ENCODE peak calls at places on chromosomes 11 and 22, in nine cellular contexts. One of them, this sample, is unnamed.

GRCh38 chr22:39239561-39240423 is 5.0 kb downstream of the PDGFB start:
- DNase-seq in ELR: no peak
- DNase-seq in hypothalamus: no peak
- DNase-seq in EL: no peak
- DNase-seq in HuH-7.5: no peak
- DNase-seq in psoas muscle: peak; percentile 30
- DNase-seq in OCI-M1: no peak
- DNase-seq in lower leg skin: peak; percentile 95
- DNase-seq in hippocampal formation: no peak
- DNase-seq in this sample: no peak

GRCh38 chr11:6693342-6694228 is 10.4 kb upstream of the MRPL17 start:
- DNase-seq in EL: peak; percentile 94
- DNase-seq in HuH-7.5: no peak
- DNase-seq in ELR: peak; percentile 94
- DNase-seq in hippocampal formation: no peak
- DNase-seq in OCI-M1: peak; percentile 52
- DNase-seq in hypothalamus: no peak
- DNase-seq in lower leg skin: peak; percentile 88
- DNase-seq in psoas muscle: no peak
- DNase-seq in this sample: peak; percentile 24

GRCh38 chr22:33000342-33001280 is 57.6 kb downstream of the SYN3 start:
- DNase-seq in OCI-M1: peak; percentile 75
- DNase-seq in hypothalamus: peak; percentile 47
- DNase-seq in lower leg skin: peak; percentile 92
- DNase-seq in EL: peak; percentile 47
- DNase-seq in ELR: peak; percentile 48
- DNase-seq in HuH-7.5: no peak
- DNase-seq in psoas muscle: peak; percentile 71
- DNase-seq in hippocampal formation: peak; percentile 19
- DNase-seq in this sample: peak; percentile 71

GRCh38 chr11:46279393-46280099 is 2.1 kb downstream of the CREB3L1 start:
- DNase-seq in OCI-M1: no peak
- DNase-seq in lower leg skin: no peak
- DNase-seq in ELR: peak; percentile 75
- DNase-seq in psoas muscle: peak; percentile 62
- DNase-seq in EL: peak; percentile 79
- DNase-seq in HuH-7.5: no peak
- DNase-seq in hypothalamus: no peak
- DNase-seq in hippocampal formation: peak; percentile 3
- DNase-seq in this sample: peak; percentile 77

GRCh38 chr11:118785362-118785761 is 5.6 kb downstream of the DDX6 start:
- DNase-seq in EL: peak; percentile 65
- DNase-seq in lower leg skin: no peak
- DNase-seq in hippocampal formation: no peak
- DNase-seq in OCI-M1: peak; percentile 23
- DNase-seq in ELR: peak; percentile 61
- DNase-seq in psoas muscle: no peak
- DNase-seq in HuH-7.5: no peak
- DNase-seq in hypothalamus: no peak
- DNase-seq in this sample: no peak

GRCh38 chr22:24207264-24208011 is 26.2 kb downstream of the SUSD2 start:
- DNase-seq in ELR: no peak
- DNase-seq in hippocampal formation: no peak
- DNase-seq in OCI-M1: peak; percentile 67
- DNase-seq in hypothalamus: no peak
- DNase-seq in EL: peak; percentile 24
- DNase-seq in lower leg skin: peak; percentile 82
- DNase-seq in HuH-7.5: no peak
- DNase-seq in psoas muscle: no peak
- DNase-seq in this sample: no peak

GRCh38 chr11:37264783-37265182 is 666.7 kb upstream of the RAG2 start:
- DNase-seq in OCI-M1: peak; percentile 26
- DNase-seq in lower leg skin: no peak
- DNase-seq in HuH-7.5: no peak
- DNase-seq in hippocampal formation: no peak
- DNase-seq in hypothalamus: no peak
- DNase-seq in EL: peak; percentile 12
- DNase-seq in ELR: peak; percentile 66
- DNase-seq in psoas muscle: no peak
- DNase-seq in this sample: no peak

GRCh38 chr22:23124611-23125511 is 16.9 kb downstream of the RSPH14 start:
- DNase-seq in hippocampal formation: no peak
- DNase-seq in hypothalamus: no peak
- DNase-seq in OCI-M1: no peak
- DNase-seq in lower leg skin: no peak
- DNase-seq in HuH-7.5: no peak
- DNase-seq in ELR: no peak
- DNase-seq in EL: no peak
- DNase-seq in psoas muscle: no peak
- DNase-seq in this sample: no peak

GRCh38 chr11:70399681-70400112 is 1.4 kb downstream of the CTTN start:
- DNase-seq in ELR: peak; percentile 97
- DNase-seq in psoas muscle: peak; percentile 90
- DNase-seq in HuH-7.5: peak; percentile 41
- DNase-seq in hypothalamus: peak; percentile 70
- DNase-seq in EL: peak; percentile 98
- DNase-seq in lower leg skin: peak; percentile 97
- DNase-seq in hippocampal formation: no peak
- DNase-seq in OCI-M1: peak; percentile 56
- DNase-seq in this sample: peak; percentile 89

GRCh38 chr11:12765428-12765827 is 91.2 kb downstream of the TEAD1 start:
- DNase-seq in hippocampal formation: no peak
- DNase-seq in ELR: no peak
- DNase-seq in OCI-M1: no peak
- DNase-seq in hypothalamus: no peak
- DNase-seq in lower leg skin: no peak
- DNase-seq in HuH-7.5: no peak
- DNase-seq in psoas muscle: no peak
- DNase-seq in EL: no peak
- DNase-seq in this sample: no peak

GRCh38 chr11:6201486-6201885 is 2.5 kb downstream of the OR52W1 start:
- DNase-seq in ELR: no peak
- DNase-seq in EL: no peak
- DNase-seq in hippocampal formation: no peak
- DNase-seq in hypothalamus: no peak
- DNase-seq in lower leg skin: no peak
- DNase-seq in HuH-7.5: no peak
- DNase-seq in psoas muscle: no peak
- DNase-seq in OCI-M1: peak; percentile 30
- DNase-seq in this sample: no peak

GRCh38 chr11:119788096-119788883 is 59.3 kb upstream of the NECTIN1 start:
- DNase-seq in hypothalamus: no peak
- DNase-seq in HuH-7.5: no peak
- DNase-seq in hippocampal formation: no peak
- DNase-seq in ELR: no peak
- DNase-seq in lower leg skin: no peak
- DNase-seq in EL: no peak
- DNase-seq in psoas muscle: no peak
- DNase-seq in OCI-M1: no peak
- DNase-seq in this sample: no peak

GRCh38 chr11:82759649-82760048 is 26.0 kb upstream of the FAM181B start:
- DNase-seq in ELR: no peak
- DNase-seq in OCI-M1: no peak
- DNase-seq in EL: no peak
- DNase-seq in lower leg skin: no peak
- DNase-seq in hippocampal formation: no peak
- DNase-seq in hypothalamus: no peak
- DNase-seq in HuH-7.5: no peak
- DNase-seq in psoas muscle: no peak
- DNase-seq in this sample: no peak

GRCh38 chr11:119680899-119681370 is 48.1 kb downstream of the NECTIN1 start:
- DNase-seq in EL: no peak
- DNase-seq in hypothalamus: peak; percentile 53
- DNase-seq in lower leg skin: no peak
- DNase-seq in psoas muscle: peak; percentile 34
- DNase-seq in hippocampal formation: no peak
- DNase-seq in ELR: no peak
- DNase-seq in OCI-M1: no peak
- DNase-seq in HuH-7.5: no peak
- DNase-seq in this sample: peak; percentile 30

GRCh38 chr11:2209370-2209801 is 37.8 kb upstream of the TH start:
- DNase-seq in lower leg skin: peak; percentile 81
- DNase-seq in HuH-7.5: no peak
- DNase-seq in EL: no peak
- DNase-seq in hypothalamus: no peak
- DNase-seq in OCI-M1: no peak
- DNase-seq in ELR: no peak
- DNase-seq in psoas muscle: no peak
- DNase-seq in hippocampal formation: no peak
- DNase-seq in this sample: peak; percentile 8

GRCh38 chr11:68839953-68840641 is 1.6 kb downstream of the CPT1A start:
- DNase-seq in ELR: peak; percentile 54
- DNase-seq in lower leg skin: no peak
- DNase-seq in EL: peak; percentile 42
- DNase-seq in OCI-M1: peak; percentile 98
- DNase-seq in hypothalamus: no peak
- DNase-seq in hippocampal formation: peak; percentile 20
- DNase-seq in HuH-7.5: no peak
- DNase-seq in psoas muscle: no peak
- DNase-seq in this sample: no peak

GRCh38 chr22:39132281-39132680 is 20.2 kb downstream of the CBX7 start:
- DNase-seq in OCI-M1: no peak
- DNase-seq in hippocampal formation: no peak
- DNase-seq in hypothalamus: no peak
- DNase-seq in EL: no peak
- DNase-seq in lower leg skin: no peak
- DNase-seq in HuH-7.5: no peak
- DNase-seq in psoas muscle: no peak
- DNase-seq in ELR: no peak
- DNase-seq in this sample: no peak

GRCh38 chr22:23251445-23252093 is 71.3 kb downstream of the BCR start:
- DNase-seq in lower leg skin: no peak
- DNase-seq in OCI-M1: no peak
- DNase-seq in psoas muscle: no peak
- DNase-seq in hippocampal formation: no peak
- DNase-seq in EL: peak; percentile 18
- DNase-seq in hypothalamus: no peak
- DNase-seq in ELR: peak; percentile 49
- DNase-seq in HuH-7.5: no peak
- DNase-seq in this sample: no peak

GRCh38 chr22:49968313-49968830 is 7.8 kb downstream of the PIM3 start:
- DNase-seq in OCI-M1: no peak
- DNase-seq in ELR: no peak
- DNase-seq in lower leg skin: peak; percentile 88
- DNase-seq in hippocampal formation: no peak
- DNase-seq in EL: no peak
- DNase-seq in hypothalamus: no peak
- DNase-seq in psoas muscle: peak; percentile 28
- DNase-seq in HuH-7.5: no peak
- DNase-seq in this sample: no peak

GRCh38 chr11:47234669-47235075 is 13.9 kb downstream of the ACP2 start:
- DNase-seq in hippocampal formation: no peak
- DNase-seq in lower leg skin: no peak
- DNase-seq in HuH-7.5: no peak
- DNase-seq in EL: no peak
- DNase-seq in psoas muscle: no peak
- DNase-seq in hypothalamus: no peak
- DNase-seq in OCI-M1: no peak
- DNase-seq in ELR: peak; percentile 77
- DNase-seq in this sample: no peak

GRCh38 chr11:117918366-117919255 is 10.6 kb downstream of the TMPRSS13 start:
- DNase-seq in EL: no peak
- DNase-seq in hypothalamus: no peak
- DNase-seq in OCI-M1: no peak
- DNase-seq in hippocampal formation: no peak
- DNase-seq in lower leg skin: peak; percentile 72
- DNase-seq in ELR: no peak
- DNase-seq in psoas muscle: no peak
- DNase-seq in HuH-7.5: no peak
- DNase-seq in this sample: peak; percentile 15

GRCh38 chr11:59641156-59641555 is 25.6 kb upstream of the OSBP start:
- DNase-seq in psoas muscle: no peak
- DNase-seq in HuH-7.5: no peak
- DNase-seq in lower leg skin: no peak
- DNase-seq in ELR: peak; percentile 20
- DNase-seq in EL: peak; percentile 21
- DNase-seq in hypothalamus: no peak
- DNase-seq in hippocampal formation: no peak
- DNase-seq in OCI-M1: no peak
- DNase-seq in this sample: no peak

GRCh38 chr11:65352783-65353182 is 1.8 kb upstream of the TIGD3 start:
- DNase-seq in hippocampal formation: peak; percentile 35
- DNase-seq in HuH-7.5: no peak
- DNase-seq in hypothalamus: no peak
- DNase-seq in lower leg skin: no peak
- DNase-seq in psoas muscle: no peak
- DNase-seq in ELR: peak; percentile 60
- DNase-seq in OCI-M1: peak; percentile 59
- DNase-seq in EL: peak; percentile 26
- DNase-seq in this sample: no peak

GRCh38 chr22:33932997-33933396 is 12.7 kb upstream of the LARGE1 start:
- DNase-seq in hippocampal formation: no peak
- DNase-seq in ELR: no peak
- DNase-seq in psoas muscle: no peak
- DNase-seq in EL: no peak
- DNase-seq in OCI-M1: no peak
- DNase-seq in hypothalamus: no peak
- DNase-seq in lower leg skin: no peak
- DNase-seq in HuH-7.5: no peak
- DNase-seq in this sample: no peak

GRCh38 chr11:69912911-69913451 is 93.8 kb upstream of the FGF3 start:
- DNase-seq in OCI-M1: peak; percentile 76
- DNase-seq in hippocampal formation: no peak
- DNase-seq in hypothalamus: no peak
- DNase-seq in EL: peak; percentile 25
- DNase-seq in ELR: peak; percentile 37
- DNase-seq in HuH-7.5: no peak
- DNase-seq in lower leg skin: peak; percentile 76
- DNase-seq in psoas muscle: no peak
- DNase-seq in this sample: no peak

GRCh38 chr11:40514124-40514523 is 945.3 kb downstream of the LRRC4C start:
- DNase-seq in ELR: peak; percentile 27
- DNase-seq in lower leg skin: no peak
- DNase-seq in EL: peak; percentile 1
- DNase-seq in HuH-7.5: no peak
- DNase-seq in psoas muscle: no peak
- DNase-seq in hypothalamus: no peak
- DNase-seq in OCI-M1: no peak
- DNase-seq in hippocampal formation: no peak
- DNase-seq in this sample: no peak

GRCh38 chr11:75389276-75389605 is 10.1 kb upstream of the RPS3 start:
- DNase-seq in lower leg skin: no peak
- DNase-seq in OCI-M1: no peak
- DNase-seq in HuH-7.5: no peak
- DNase-seq in psoas muscle: no peak
- DNase-seq in hypothalamus: no peak
- DNase-seq in ELR: no peak
- DNase-seq in EL: no peak
- DNase-seq in hippocampal formation: no peak
- DNase-seq in this sample: no peak

GRCh38 chr11:71449596-71449995 is 1.4 kb upstream of the DHCR7 start:
- DNase-seq in lower leg skin: no peak
- DNase-seq in psoas muscle: no peak
- DNase-seq in hippocampal formation: no peak
- DNase-seq in HuH-7.5: no peak
- DNase-seq in OCI-M1: peak; percentile 82
- DNase-seq in EL: no peak
- DNase-seq in hypothalamus: no peak
- DNase-seq in ELR: no peak
- DNase-seq in this sample: no peak

GRCh38 chr11:5300246-5300645 is 1.5 kb downstream of the OR51B4 start:
- DNase-seq in ELR: no peak
- DNase-seq in EL: no peak
- DNase-seq in HuH-7.5: no peak
- DNase-seq in hypothalamus: no peak
- DNase-seq in lower leg skin: no peak
- DNase-seq in OCI-M1: no peak
- DNase-seq in hippocampal formation: no peak
- DNase-seq in psoas muscle: no peak
- DNase-seq in this sample: no peak